ENCODE peak calls at places on chromosomes 2 and 18, in nine cellular contexts. S is midbrain; N is H7; Y is NCI-H69; D is stimulated activated CD4-positive, alpha-beta T cell treated with anti-CD3 and anti-CD28 coated beads, Interleukin-12 subunit alpha, Interleukin-12 subunit beta, amount 100 ng/mL, for 24 hours; Q is glomerular endothelial cell; A is NCI-H2029 treated with DMSO at 0.1 percent for 48 hours; J is activated naive CD4-positive, alpha-beta T cell; U is NCI-H1092 treated with DMSO at 0.1 percent for 48 hours. W is an unnamed sample.

GRCh38 chr2:55133467-55134315 is 83.4 kb upstream of the RTN4 start:
- DNase-seq in S (peak; percentile 83), N (peak; percentile 70), Y (peak; percentile 9), D (peak; percentile 11), Q (no peak), A (no peak), J (no peak), U (no peak), W (peak; percentile 84)

GRCh38 chr2:100321181-100321880 is 970 bp downstream of the LONRF2 start:
- DNase-seq in S (peak; percentile 26), N (peak; percentile 86), Y (peak; percentile 64), D (no peak), Q (no peak), A (no peak), J (no peak), U (no peak), W (peak; percentile 63)

GRCh38 chr18:51582551-51582950 is 385.1 kb upstream of the MEX3C start:
- DNase-seq in S (no peak), N (no peak), Y (no peak), D (no peak), Q (no peak), A (no peak), J (no peak), U (no peak), W (no peak)

GRCh38 chr2:232540441-232541041 is 1.0 kb downstream of the CHRNG start:
- DNase-seq in S (no peak), N (peak; percentile 60), Y (no peak), D (no peak), Q (no peak), A (no peak), J (no peak), U (no peak), W (no peak)

GRCh38 chr2:47506436-47506835 is 103.5 kb downstream of the MSH2 start:
- DNase-seq in S (peak; percentile 17), N (peak; percentile 4), Y (no peak), D (no peak), Q (no peak), A (no peak), J (no peak), U (no peak), W (no peak)

GRCh38 chr2:44286119-44286883 is 11.0 kb downstream of the SLC3A1 start:
- DNase-seq in S (no peak), N (no peak), Y (no peak), D (no peak), Q (no peak), A (no peak), J (no peak), U (no peak), W (no peak)

GRCh38 chr2:70927641-70928040 is 8.1 kb upstream of the ATP6V1B1 start:
- DNase-seq in S (no peak), N (no peak), Y (no peak), D (no peak), Q (no peak), A (no peak), J (no peak), U (no peak), W (no peak)

GRCh38 chr2:46471002-46471583 is 8.3 kb upstream of the TMEM247 start:
- DNase-seq in S (no peak), N (no peak), Y (no peak), D (no peak), Q (no peak), A (no peak), J (no peak), U (no peak), W (no peak)

GRCh38 chr2:112941753-112942653 is 31.0 kb downstream of the IL37 start:
- DNase-seq in S (peak; percentile 79), N (peak; percentile 45), Y (peak; percentile 57), D (peak; percentile 20), Q (peak; percentile 39), A (peak; percentile 7), J (peak; percentile 6), U (peak; percentile 55), W (peak; percentile 86)

GRCh38 chr2:143125647-143126046 is 3.6 kb upstream of the ARHGAP15 start:
- DNase-seq in S (no peak), N (no peak), Y (no peak), D (no peak), Q (no peak), A (no peak), J (no peak), U (no peak), W (no peak)

GRCh38 chr2:74747411-74748080 is 86.4 kb upstream of the HK2 start:
- DNase-seq in S (no peak), N (no peak), Y (no peak), D (no peak), Q (no peak), A (no peak), J (no peak), U (no peak), W (peak; percentile 93)

GRCh38 chr18:80233899-80234298 is 13.4 kb downstream of the PARD6G start:
- DNase-seq in S (no peak), N (no peak), Y (no peak), D (no peak), Q (no peak), A (no peak), J (no peak), U (no peak), W (peak; percentile 2)

GRCh38 chr2:6934758-6935638 is 17.8 kb downstream of the RNF144A start:
- DNase-seq in S (peak; percentile 49), N (no peak), Y (no peak), D (no peak), Q (no peak), A (no peak), J (no peak), U (no peak), W (no peak)

GRCh38 chr18:23824704-23825103 is 135.5 kb downstream of the LAMA3 start:
- DNase-seq in S (no peak), N (no peak), Y (no peak), D (no peak), Q (no peak), A (no peak), J (no peak), U (no peak), W (no peak)

GRCh38 chr2:171521361-171522056 is 765 bp upstream of the CYBRD1 start:
- DNase-seq in S (peak; percentile 33), N (no peak), Y (no peak), D (no peak), Q (no peak), A (no peak), J (no peak), U (no peak), W (no peak)

GRCh38 chr2:43080626-43081025 is 145.8 kb downstream of the ZFP36L2 start:
- DNase-seq in S (no peak), N (peak; percentile 43), Y (no peak), D (no peak), Q (no peak), A (no peak), J (no peak), U (no peak), W (no peak)

GRCh38 chr2:207032490-207032889 is 93.2 kb downstream of the CPO start:
- DNase-seq in S (no peak), N (no peak), Y (no peak), D (no peak), Q (no peak), A (no peak), J (no peak), U (no peak), W (no peak)

GRCh38 chr2:17479875-17480274 is 38.4 kb downstream of the RAD51AP2 start:
- DNase-seq in S (no peak), N (no peak), Y (no peak), D (no peak), Q (no peak), A (no peak), J (no peak), U (no peak), W (no peak)

GRCh38 chr2:18684202-18685040 is 95.1 kb upstream of the NT5C1B start:
- DNase-seq in S (no peak), N (no peak), Y (no peak), D (no peak), Q (no peak), A (no peak), J (no peak), U (peak; percentile 30), W (peak; percentile 55)